ENCODE peak calls at places on chromosomes 16 and 17, in nine cellular contexts. X, S, E, R, H, D, C, O and G are unnamed samples.

GRCh38 chr16:76511203-76511602 is 234.0 kb downstream of the CNTNAP4 start:
- DNase-seq in X (no peak), S (no peak), E (no peak), R (no peak), H (no peak), D (no peak), C (no peak), O (no peak), G (no peak)

GRCh38 chr16:81310045-81310644 is 4.6 kb upstream of the GAN start:
- DNase-seq in X (no peak), S (no peak), E (no peak), R (no peak), H (no peak), D (no peak), C (no peak), O (no peak), G (no peak)

GRCh38 chr16:69276143-69277115 is 34.7 kb upstream of the VPS4A start:
- DNase-seq in X (no peak), S (no peak), E (peak; percentile 50), R (peak; percentile 85), H (no peak), D (no peak), C (no peak), O (no peak), G (no peak)

GRCh38 chr17:29151567-29151966 is 28.6 kb downstream of the MYO18A start:
- DNase-seq in X (no peak), S (no peak), E (no peak), R (no peak), H (no peak), D (no peak), C (no peak), O (no peak), G (no peak)

GRCh38 chr17:78131172-78132085 is 858 bp downstream of the TMC8 start:
- DNase-seq in X (peak; percentile 33), S (no peak), E (no peak), R (peak; percentile 65), H (no peak), D (no peak), C (peak; percentile 34), O (peak; percentile 60), G (peak; percentile 41)

GRCh38 chr17:74424658-74425057 is 7.2 kb upstream of the GPRC5C start:
- DNase-seq in X (no peak), S (no peak), E (no peak), R (peak; percentile 80), H (no peak), D (no peak), C (no peak), O (peak; percentile 3), G (no peak)

GRCh38 chr17:42023524-42024349 is 3.8 kb downstream of the NKIRAS2 start:
- DNase-seq in X (no peak), S (no peak), E (peak; percentile 57), R (peak; percentile 72), H (peak; percentile 10), D (no peak), C (no peak), O (no peak), G (no peak)

GRCh38 chr17:61249649-61250301 is 149.9 kb upstream of the TBX2 start:
- DNase-seq in X (no peak), S (no peak), E (no peak), R (no peak), H (no peak), D (no peak), C (no peak), O (no peak), G (no peak)

GRCh38 chr16:75087040-75087979 is 29.3 kb downstream of the LDHD start:
- DNase-seq in X (no peak), S (no peak), E (no peak), R (no peak), H (no peak), D (no peak), C (no peak), O (no peak), G (no peak)

GRCh38 chr17:37833237-37833859 is 88.5 kb upstream of the HNF1B start:
- DNase-seq in X (no peak), S (no peak), E (no peak), R (no peak), H (no peak), D (no peak), C (no peak), O (peak; percentile 65), G (no peak)

GRCh38 chr17:9324864-9325263 is 250.8 kb downstream of the STX8 start:
- DNase-seq in X (no peak), S (no peak), E (peak; percentile 79), R (no peak), H (no peak), D (no peak), C (no peak), O (no peak), G (no peak)

GRCh38 chr16:58025351-58026138 is at the start of gene MMP15:
- DNase-seq in X (peak; percentile 26), S (no peak), E (peak; percentile 94), R (peak; percentile 74), H (peak; percentile 44), D (peak; percentile 53), C (peak; percentile 49), O (peak; percentile 87), G (no peak)

GRCh38 chr17:222172-222571 is 40.7 kb upstream of the DOC2B start:
- DNase-seq in X (no peak), S (no peak), E (no peak), R (no peak), H (no peak), D (no peak), C (no peak), O (no peak), G (no peak)

GRCh38 chr17:11641521-11642275 is 43.4 kb downstream of the DNAH9 start:
- DNase-seq in X (no peak), S (no peak), E (no peak), R (no peak), H (no peak), D (no peak), C (no peak), O (no peak), G (no peak)

GRCh38 chr16:85129846-85130706 is 17.8 kb upstream of the CIBAR2 start:
- DNase-seq in X (no peak), S (no peak), E (no peak), R (peak; percentile 87), H (no peak), D (no peak), C (no peak), O (no peak), G (no peak)

GRCh38 chr16:4692460-4693295 is 684 bp upstream of the NUDT16L1 start:
- DNase-seq in X (no peak), S (no peak), E (no peak), R (peak; percentile 63), H (no peak), D (no peak), C (no peak), O (no peak), G (no peak)

GRCh38 chr16:15636392-15636873 is 6.5 kb downstream of the MARF1 start:
- DNase-seq in X (no peak), S (no peak), E (no peak), R (no peak), H (no peak), D (no peak), C (no peak), O (peak; percentile 42), G (no peak)

GRCh38 chr17:46002311-46002972 is 3.4 kb downstream of the STH start:
- DNase-seq in X (peak; percentile 63), S (peak; percentile 51), E (peak; percentile 84), R (peak; percentile 78), H (peak; percentile 61), D (peak; percentile 38), C (peak; percentile 62), O (peak; percentile 86), G (peak; percentile 50)

GRCh38 chr17:17970699-17971430 is 1.3 kb downstream of the TOM1L2 start:
- DNase-seq in X (no peak), S (no peak), E (no peak), R (no peak), H (no peak), D (no peak), C (no peak), O (no peak), G (no peak)

GRCh38 chr17:36918260-36918691 is 19.0 kb upstream of the LHX1 start:
- DNase-seq in X (no peak), S (no peak), E (no peak), R (no peak), H (no peak), D (no peak), C (no peak), O (no peak), G (no peak)

GRCh38 chr17:37824534-37825485 is 80.0 kb upstream of the HNF1B start:
- DNase-seq in X (no peak), S (no peak), E (no peak), R (no peak), H (no peak), D (no peak), C (no peak), O (no peak), G (no peak)

GRCh38 chr16:83830769-83831450 is 23.1 kb downstream of the HSBP1 start:
- DNase-seq in X (no peak), S (no peak), E (no peak), R (no peak), H (no peak), D (no peak), C (no peak), O (no peak), G (no peak)

GRCh38 chr16:11580451-11581086 is 6.2 kb downstream of the LITAF start:
- DNase-seq in X (no peak), S (no peak), E (no peak), R (no peak), H (no peak), D (no peak), C (no peak), O (no peak), G (no peak)

GRCh38 chr17:7523033-7523432 is 25.8 kb upstream of the TNFSF12 start:
- DNase-seq in X (peak; percentile 33), S (peak; percentile 15), E (peak; percentile 22), R (no peak), H (peak; percentile 18), D (peak; percentile 80), C (peak; percentile 46), O (no peak), G (no peak)